ENCODE peak calls at places on chromosome 7, in four cellular contexts. L, F, I and H are unnamed samples.

GRCh38 chr7:51251292-51251691 is 65.3 kb downstream of the COBL start:
- DNase-seq in L (peak), I (no peak), F (no peak), H (no peak)

GRCh38 chr7:24609570-24609969 is 36.3 kb downstream of the PALS2 start:
- DNase-seq in L (no peak), I (no peak), F (no peak), H (no peak)

GRCh38 chr7:66921918-66922486 is 977 bp downstream of the TMEM248 start:
- DNase-seq in F (no peak), I (no peak), L (peak), H (no peak)

GRCh38 chr7:75531359-75531821 is 39.3 kb downstream of the SPDYE5 start:
- DNase-seq in F (peak), I (peak), L (peak), H (no peak)

GRCh38 chr7:28533731-28534531 is 121.6 kb downstream of the CREB5 start:
- DNase-seq in L (no peak), F (peak), I (no peak), H (no peak)

GRCh38 chr7:70631732-70632131 is 500.2 kb upstream of the GALNT17 start:
- DNase-seq in I (peak), L (no peak), F (no peak), H (no peak)

GRCh38 chr7:157588271-157588589 is 251.4 kb downstream of the DNAJB6 start:
- DNase-seq in I (no peak), F (no peak), L (no peak), H (no peak)

GRCh38 chr7:137006293-137006692 is 137.8 kb downstream of the CHRM2 start:
- DNase-seq in L (no peak), F (peak), I (no peak), H (no peak)

GRCh38 chr7:96952974-96953391 is 52.4 kb upstream of the DLX6 start:
- DNase-seq in L (peak), F (peak), I (no peak), H (no peak)

GRCh38 chr7:17770710-17771375 is 169.5 kb downstream of the SNX13 start:
- DNase-seq in I (no peak), F (no peak), L (peak), H (no peak)

GRCh38 chr7:52184006-52184703 is 851.3 kb upstream of the POM121L12 start:
- DNase-seq in L (no peak), F (no peak), I (no peak), H (no peak)

GRCh38 chr7:4849390-4849789 is 12.4 kb downstream of the PAPOLB start:
- DNase-seq in F (peak), I (no peak), L (peak), H (no peak)

GRCh38 chr7:157936976-157937375 is 600.2 kb downstream of the DNAJB6 start:
- DNase-seq in F (no peak), I (no peak), L (no peak), H (no peak)

GRCh38 chr7:128100225-128100948 is 69.2 kb upstream of the LRRC4 start:
- DNase-seq in L (no peak), I (no peak), F (no peak), H (no peak)

GRCh38 chr7:157831143-157831900 is 494.5 kb downstream of the DNAJB6 start:
- DNase-seq in F (no peak), I (no peak), L (no peak), H (no peak)

GRCh38 chr7:141920281-141920680 is 4.1 kb downstream of the OR9A4 start:
- DNase-seq in I (no peak), L (peak), F (no peak), H (no peak)

GRCh38 chr7:79876769-79877362 is 257.8 kb upstream of the GNAI1 start:
- DNase-seq in L (peak), I (no peak), F (peak), H (no peak)

GRCh38 chr7:123798527-123799188 is 46.3 kb upstream of the HYAL4 start:
- DNase-seq in F (no peak), L (no peak), I (no peak), H (no peak)

GRCh38 chr7:47150497-47151260 is 431.2 kb downstream of the TNS3 start:
- DNase-seq in L (no peak), F (no peak), I (no peak), H (no peak)

GRCh38 chr7:133535308-133535707 is 282.4 kb downstream of the EXOC4 start:
- DNase-seq in I (no peak), L (peak), F (no peak), H (no peak)

GRCh38 chr7:94146408-94146807 is 142.3 kb upstream of the BET1 start:
- DNase-seq in I (no peak), F (peak), L (no peak), H (no peak)

GRCh38 chr7:13155188-13155587 is 467.8 kb downstream of the ARL4A start:
- DNase-seq in F (peak), L (no peak), I (no peak), H (no peak)

GRCh38 chr7:48083114-48083830 is 5.8 kb upstream of the UPP1 start:
- DNase-seq in F (peak), I (no peak), L (peak), H (no peak)

GRCh38 chr7:43123457-43123856 is 11.0 kb downstream of the HECW1 start:
- DNase-seq in I (no peak), F (no peak), L (no peak), H (no peak)

GRCh38 chr7:18276380-18276779 is 219.2 kb upstream of the HDAC9 start:
- DNase-seq in I (no peak), F (no peak), L (no peak), H (no peak)

GRCh38 chr7:79683916-79684315 is 230.4 kb upstream of the MAGI2 start:
- DNase-seq in I (no peak), F (no peak), L (no peak), H (no peak)

GRCh38 chr7:24381919-24382505 is 98.0 kb downstream of the NPY start:
- DNase-seq in F (no peak), I (no peak), L (peak), H (no peak)

GRCh38 chr7:128672927-128673517 is 930 bp downstream of the GARIN1A start:
- DNase-seq in F (peak), I (peak), L (peak), H (no peak)

GRCh38 chr7:138889566-138889965 is 91.6 kb upstream of the ATP6V0A4 start:
- DNase-seq in L (no peak), F (peak), I (no peak), H (no peak)

GRCh38 chr7:26367219-26367711 is 75.6 kb downstream of the SNX10 start:
- DNase-seq in F (no peak), L (no peak), I (no peak), H (no peak)

GRCh38 chr7:44394112-44394447 is 68.7 kb upstream of the CAMK2B start:
- DNase-seq in L (no peak), I (peak), F (no peak), H (no peak)

GRCh38 chr7:44394636-44395035 is 69.2 kb upstream of the CAMK2B start:
- DNase-seq in I (peak), F (no peak), L (no peak), H (no peak)

GRCh38 chr7:44393238-44394111 is 68.1 kb upstream of the CAMK2B start:
- DNase-seq in L (no peak), F (no peak), I (peak), H (no peak)

GRCh38 chr7:44396498-44396897 is 71.1 kb upstream of the CAMK2B start:
- DNase-seq in L (no peak), I (no peak), F (no peak), H (no peak)

GRCh38 chr7:44395067-44395466 is 69.7 kb upstream of the CAMK2B start:
- DNase-seq in I (peak), F (no peak), L (no peak), H (no peak)
- H3K14ac ChIP-seq in I (no peak), F (no peak), L (no peak), H (no peak)

DNA sequence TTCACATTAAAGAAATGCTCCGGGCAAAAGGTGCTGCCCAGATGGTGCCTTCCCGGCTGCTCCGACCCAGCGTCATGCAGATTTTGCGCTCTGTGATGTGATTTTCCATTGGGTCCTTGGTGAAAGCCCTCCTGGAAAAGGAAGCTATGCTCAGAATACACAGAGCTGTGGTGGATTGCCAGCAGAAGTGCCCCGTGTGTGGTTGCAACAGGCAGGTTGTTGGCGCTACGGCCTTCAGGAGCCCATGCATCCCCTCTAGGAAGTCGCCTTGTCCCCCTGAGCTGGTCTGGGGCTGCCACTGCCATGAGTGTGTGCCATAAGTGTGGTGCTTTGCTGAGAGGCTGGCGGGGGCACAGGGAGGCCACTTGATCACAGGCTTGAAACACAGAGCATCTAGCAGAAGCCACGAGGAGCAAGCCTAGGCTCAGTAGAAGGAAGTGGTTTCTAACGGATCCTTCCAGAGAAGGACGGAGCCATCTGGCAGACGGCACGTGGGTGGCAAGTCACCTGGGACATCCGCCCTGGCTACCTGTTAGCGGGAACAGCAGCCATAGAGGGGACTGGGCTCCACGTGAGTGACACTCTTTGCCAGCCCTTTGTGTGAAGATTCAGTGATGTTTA is 210.9 kb downstream of the CUX1 start:
- DNase-seq in L (no peak), I (no peak), F (no peak), H (no peak)
- H3K14ac ChIP-seq in L (no peak), I (no peak), F (no peak), H (no peak)

GRCh38 chr7:44884553-44885393 is 557 bp downstream of the PURB start:
- DNase-seq in I (peak), L (peak), F (peak), H (peak)
- H3K14ac ChIP-seq in I (peak), L (peak), F (peak), H (no peak)

GRCh38 chr7:31054608-31055273 is 2.6 kb downstream of the ADCYAP1R1 start:
- DNase-seq in I (no peak), F (no peak), L (no peak), H (no peak)

GRCh38 chr7:31053986-31054385 is 1.9 kb downstream of the ADCYAP1R1 start:
- DNase-seq in I (no peak), F (no peak), L (no peak), H (no peak)

GRCh38 chr7:31052504-31052840 is 364 bp downstream of the ADCYAP1R1 start:
- DNase-seq in F (no peak), L (no peak), I (no peak), H (no peak)

GRCh38 chr7:31051598-31052503 is at the start of gene ADCYAP1R1:
- DNase-seq in I (peak), F (no peak), L (no peak), H (peak)

DNA sequence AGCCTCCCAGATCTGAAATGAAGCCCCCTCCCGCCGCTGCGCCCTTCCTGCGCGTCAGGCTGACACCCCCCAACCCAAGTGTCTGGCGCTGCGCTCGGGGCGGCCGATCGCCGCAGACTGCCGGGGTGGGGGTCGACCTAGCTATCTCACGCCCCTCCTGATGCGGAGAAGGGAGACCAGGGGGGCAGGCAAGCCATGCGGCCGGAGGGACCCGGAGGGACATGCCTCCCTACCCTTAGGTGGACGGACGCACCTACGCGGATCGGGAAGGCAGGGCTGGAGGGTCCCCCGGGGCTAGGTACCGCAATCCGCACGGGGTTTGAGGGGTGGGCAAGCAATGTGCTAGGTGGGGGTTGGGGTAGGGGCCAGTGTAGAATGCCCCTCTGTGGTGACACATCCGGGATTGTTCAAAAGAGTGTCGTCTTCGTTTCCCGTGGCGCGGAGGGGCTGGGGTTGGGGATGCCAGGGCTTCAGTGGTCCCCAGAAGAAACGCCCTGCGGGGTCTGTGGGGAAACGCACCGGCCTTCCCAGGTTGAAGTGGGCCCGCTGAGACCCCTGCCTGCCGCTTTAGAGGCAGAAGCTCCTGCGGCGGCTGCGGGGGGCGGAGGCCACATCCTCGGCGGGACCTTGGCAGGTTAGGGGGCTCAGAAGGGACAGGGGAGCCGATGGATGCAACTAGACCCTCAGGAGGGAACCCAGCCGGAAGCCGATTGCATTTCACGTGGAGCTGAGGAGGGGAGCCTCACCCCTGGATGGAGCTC is 913 bp downstream of the ADCYAP1R1 start:
- DNase-seq in F (no peak), I (no peak), L (no peak), H (no peak)
- H3K14ac ChIP-seq in F (no peak), I (peak), L (no peak), H (peak)

GRCh38 chr7:100429637-100430449 is at the start of gene MEPCE:
- DNase-seq in I (peak), L (peak), F (peak), H (peak)
- H3K14ac ChIP-seq in I (peak), L (peak), F (peak), H (peak)

DNA sequence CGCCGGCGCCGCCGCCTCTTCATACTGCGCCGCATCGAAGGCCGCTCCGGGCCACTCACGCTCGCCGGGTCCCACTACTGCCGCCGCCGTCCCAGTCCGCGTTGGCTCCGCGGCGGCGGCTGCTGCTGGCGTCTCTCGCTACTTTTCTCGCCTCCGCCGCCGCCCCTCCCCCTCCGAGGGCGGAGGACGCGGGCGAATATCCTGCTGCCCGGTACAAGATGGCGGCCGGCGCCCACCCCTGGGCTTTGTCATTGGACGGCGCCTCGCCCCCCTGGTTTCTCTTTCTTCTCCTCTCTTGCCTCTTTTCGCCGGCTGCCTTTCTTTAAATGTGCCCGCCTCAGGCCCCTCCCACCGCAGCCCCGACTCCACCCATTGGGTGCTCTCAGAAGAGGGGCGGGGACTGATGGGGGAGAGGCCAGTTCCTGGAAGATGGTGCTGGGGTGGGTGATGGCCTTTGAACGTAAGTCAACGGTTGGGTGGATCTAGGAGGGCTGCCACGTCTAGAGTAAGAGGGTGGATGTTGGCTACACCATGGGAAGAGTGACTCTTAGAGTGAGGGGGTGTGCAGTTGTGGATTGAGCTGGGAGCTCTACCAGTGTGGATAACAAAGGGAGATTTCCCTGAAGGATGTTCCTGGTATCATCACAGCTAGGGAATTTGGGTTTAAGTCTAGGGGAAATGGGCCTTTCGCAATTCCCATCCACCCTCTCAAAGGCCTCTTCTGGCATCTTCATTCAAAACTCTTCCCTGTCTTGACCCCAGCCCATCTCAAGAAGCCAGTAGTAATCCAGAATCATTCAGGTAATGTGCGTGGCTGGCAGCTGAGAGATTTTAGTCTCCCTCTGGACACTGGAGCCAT is at the start of gene CCDC71L:
- DNase-seq in I (peak), F (peak), L (peak), H (peak)
- H3K14ac ChIP-seq in I (peak), F (peak), L (peak), H (peak)

GRCh38 chr7:74493295-74493694 is 39.6 kb downstream of the GTF2IRD1 start:
- DNase-seq in L (no peak), F (no peak), I (no peak), H (no peak)

GRCh38 chr7:74490546-74490945 is 36.8 kb downstream of the GTF2IRD1 start:
- DNase-seq in I (no peak), L (no peak), F (no peak), H (no peak)

GRCh38 chr7:74496272-74496671 is 42.6 kb downstream of the GTF2IRD1 start:
- DNase-seq in I (no peak), L (no peak), F (no peak), H (no peak)

GRCh38 chr7:74495112-74495880 is 41.6 kb downstream of the GTF2IRD1 start:
- DNase-seq in I (no peak), F (no peak), L (no peak), H (no peak)

DNA sequence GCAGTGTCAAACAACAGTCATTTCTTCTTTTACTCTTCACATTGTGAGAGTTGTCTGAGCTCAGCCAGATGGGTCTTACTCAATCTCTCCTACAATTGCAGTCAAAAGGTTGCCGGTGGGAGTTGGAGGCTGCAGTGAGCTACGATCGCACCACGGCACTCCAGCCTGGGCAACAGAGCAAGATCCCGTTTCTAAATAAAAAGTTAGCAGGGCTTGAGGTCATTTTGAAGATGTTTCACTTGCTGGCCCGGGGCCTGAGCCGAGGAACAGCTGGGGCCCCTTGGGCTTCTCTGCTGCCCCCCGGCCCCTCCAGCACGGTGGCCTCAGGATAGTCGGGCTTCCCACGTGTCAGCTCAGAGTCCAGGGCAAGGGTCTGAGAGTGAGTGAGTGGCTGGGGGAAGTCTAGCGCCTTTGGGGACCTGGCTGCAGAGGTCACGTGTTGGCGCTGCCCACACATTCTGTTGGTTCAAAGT is 40.4 kb downstream of the GTF2IRD1 start:
- DNase-seq in I (no peak), L (no peak), F (no peak), H (no peak)
- H3K14ac ChIP-seq in I (no peak), L (no peak), F (no peak), H (no peak)

DNA sequence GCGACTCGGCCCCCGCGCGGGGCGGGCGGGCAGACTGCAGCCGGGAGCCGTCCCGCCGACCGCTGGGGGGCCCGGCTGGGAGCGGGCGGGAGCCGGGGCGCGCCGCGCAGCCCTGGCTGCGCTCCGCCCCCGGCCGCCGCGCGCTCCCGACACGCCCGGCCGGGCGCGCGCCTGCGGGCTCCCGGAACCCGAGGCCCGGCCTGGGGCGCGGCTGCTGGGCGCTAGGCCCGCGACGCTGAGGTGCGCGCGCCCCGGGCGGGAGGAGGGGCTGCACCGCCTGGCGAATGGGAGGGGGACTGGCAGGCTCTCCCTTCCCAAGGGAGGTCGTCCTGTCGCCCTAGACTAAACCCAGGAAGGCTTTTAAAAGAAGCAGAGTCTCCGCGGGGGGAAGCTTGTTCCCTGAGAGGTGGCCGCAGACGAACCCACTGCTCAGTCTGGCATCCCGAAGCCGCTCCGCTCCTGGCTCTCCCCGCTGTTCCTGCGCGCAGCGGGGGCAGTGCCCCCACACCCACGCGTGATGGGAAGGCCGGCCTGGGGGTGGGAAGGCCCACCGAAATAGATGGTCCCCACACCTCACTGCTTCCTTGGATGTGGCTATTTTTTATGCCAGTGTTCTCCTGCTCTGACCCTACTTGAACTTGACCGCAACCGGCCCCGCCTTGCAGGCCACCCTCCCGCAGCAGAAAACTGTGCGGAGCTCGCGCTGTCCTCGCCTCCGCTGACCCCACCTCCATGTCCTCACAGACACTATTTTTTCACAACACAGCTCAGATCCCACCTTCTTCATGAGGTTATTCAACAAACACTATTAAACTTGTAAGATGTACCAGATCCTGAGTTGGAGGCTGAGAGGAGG is at the start of gene VOPP1:
- DNase-seq in I (peak), L (peak), F (peak), H (peak)
- H3K14ac ChIP-seq in I (peak), L (peak), F (peak), H (peak)

GRCh38 chr7:105637755-105638154 is 56.5 kb upstream of the EFCAB10 start:
- DNase-seq in F (no peak), L (no peak), I (no peak), H (no peak)
- H3K14ac ChIP-seq in F (no peak), L (no peak), I (no peak), H (no peak)

GRCh38 chr7:131554880-131555516 is 1.4 kb downstream of the PODXL start:
- DNase-seq in I (no peak), F (no peak), L (no peak), H (no peak)
- H3K14ac ChIP-seq in I (peak), F (no peak), L (peak), H (no peak)